ENCODE peak calls at places on chromosomes 2 and 18, in nine cellular contexts. G is HFF-Myc; U is lower leg skin; C is hepatocyte; R is CD8-positive, alpha-beta T cell; Q is neural progenitor cell; F is fibroblast of pulmonary artery; E is choroid plexus epithelial cell; W is adrenal gland. X is an unnamed sample.

GRCh38 chr2:219035942-219036341 is 5.4 kb downstream of the CFAP65 start:
- DNase-seq in G (no peak), U (no peak), R (no peak), C (no peak), W (no peak), E (no peak), F (no peak), Q (no peak), X (no peak)

GRCh38 chr2:144213797-144214196 is 306.1 kb downstream of the ZEB2 start:
- DNase-seq in E (no peak), R (no peak), W (no peak), F (no peak), U (no peak), G (no peak), Q (no peak), C (no peak), X (peak)

GRCh38 chr2:100142393-100142792 is at the start of gene AFF3:
- DNase-seq in G (no peak), E (no peak), Q (no peak), C (no peak), W (no peak), R (peak), U (peak), F (no peak), X (peak)

GRCh38 chr2:148201075-148202004 is 180.4 kb downstream of the MBD5 start:
- DNase-seq in F (peak), G (peak), Q (peak), R (peak), E (peak), U (no peak), C (peak), W (peak), X (peak)

GRCh38 chr2:107068069-107068468 is 182.1 kb upstream of the ST6GAL2 start:
- DNase-seq in W (no peak), R (no peak), U (no peak), G (no peak), C (no peak), E (no peak), F (no peak), Q (no peak), X (no peak)

GRCh38 chr2:71605173-71605641 is 151.8 kb downstream of the DYSF start:
- DNase-seq in Q (peak), C (no peak), W (peak), E (no peak), G (no peak), F (peak), R (no peak), U (peak), X (no peak)

GRCh38 chr2:96824079-96824870 is 8.2 kb downstream of the CNNM3 start:
- DNase-seq in W (no peak), C (peak), F (peak), R (no peak), Q (no peak), U (no peak), E (peak), G (no peak), X (no peak)

GRCh38 chr2:128058114-128058513 is 30.3 kb upstream of the SAP130 start:
- DNase-seq in F (no peak), U (no peak), E (no peak), C (no peak), Q (no peak), G (no peak), R (no peak), W (no peak), X (no peak)

GRCh38 chr18:24112464-24112863 is 26.4 kb upstream of the CABYR start:
- DNase-seq in G (no peak), Q (no peak), C (no peak), W (peak), F (no peak), E (no peak), U (no peak), R (no peak), X (no peak)

GRCh38 chr2:177518754-177519153 is 126.2 kb downstream of the AGPS start:
- DNase-seq in E (no peak), F (no peak), R (no peak), Q (no peak), U (no peak), G (no peak), W (no peak), C (no peak), X (no peak)

GRCh38 chr2:238242731-238243495 is 3.1 kb upstream of the HES6 start:
- DNase-seq in F (peak), C (peak), W (peak), G (no peak), Q (no peak), R (no peak), U (no peak), E (no peak), X (no peak)

GRCh38 chr18:80096032-80096565 is 13.0 kb upstream of the ADNP2 start:
- DNase-seq in Q (no peak), E (no peak), U (no peak), G (no peak), F (no peak), C (no peak), R (no peak), W (no peak), X (no peak)

GRCh38 chr18:4351005-4351404 is 104.1 kb downstream of the DLGAP1 start:
- DNase-seq in R (no peak), Q (no peak), W (no peak), E (no peak), F (no peak), C (no peak), G (no peak), U (no peak), X (no peak)

GRCh38 chr2:9673914-9674481 is 43.2 kb upstream of the YWHAQ start:
- DNase-seq in Q (no peak), G (no peak), U (no peak), R (no peak), E (peak), W (no peak), C (no peak), F (no peak), X (no peak)

GRCh38 chr18:76984193-76985155 is 148.1 kb downstream of the MBP start:
- DNase-seq in C (no peak), R (no peak), U (peak), Q (no peak), E (no peak), W (no peak), G (no peak), F (no peak), X (no peak)

GRCh38 chr2:239290618-239291504 is 110.0 kb downstream of the HDAC4 start:
- DNase-seq in R (no peak), W (peak), E (no peak), F (no peak), G (no peak), U (no peak), Q (peak), C (no peak), X (no peak)

GRCh38 chr2:188726561-188727247 is 247.5 kb upstream of the COL3A1 start:
- DNase-seq in Q (no peak), G (no peak), U (no peak), F (no peak), E (no peak), W (no peak), C (no peak), R (no peak), X (no peak)

GRCh38 chr18:63994783-63995399 is 25.0 kb downstream of the SERPINB8 start:
- DNase-seq in W (peak), G (peak), C (peak), E (peak), U (no peak), Q (peak), R (peak), F (peak), X (peak)

GRCh38 chr18:24153397-24153796 is 14.5 kb downstream of the CABYR start:
- DNase-seq in E (no peak), C (no peak), U (no peak), F (no peak), Q (no peak), G (no peak), R (no peak), W (no peak), X (no peak)

GRCh38 chr2:231709636-231709980 is 1.3 kb downstream of the PTMA start:
- DNase-seq in C (peak), Q (peak), W (peak), R (no peak), F (no peak), E (peak), U (peak), G (no peak), X (peak)

GRCh38 chr18:49591775-49592174 is 29.9 kb downstream of the LIPG start:
- DNase-seq in G (no peak), C (peak), U (no peak), Q (no peak), R (no peak), W (no peak), E (no peak), F (no peak), X (no peak)

GRCh38 chr2:206390181-206390580 is 53.2 kb upstream of the ADAM23 start:
- DNase-seq in F (no peak), C (no peak), U (no peak), W (no peak), Q (no peak), R (no peak), G (no peak), E (no peak), X (no peak)

GRCh38 chr2:200765995-200766660 is 45.6 kb upstream of the BZW1 start:
- DNase-seq in E (no peak), C (no peak), G (no peak), W (no peak), R (no peak), F (peak), Q (no peak), U (no peak), X (no peak)

GRCh38 chr2:164514491-164514890 is 106.8 kb downstream of the GRB14 start:
- DNase-seq in U (no peak), G (no peak), Q (no peak), R (no peak), C (peak), W (no peak), F (peak), E (peak), X (no peak)
- TF ChIP-seq CTCF in U (no peak), G (no peak), Q (no peak), R (no peak), C (no peak), W (no peak), F (no peak), E (no peak), X (no peak)

DNA sequence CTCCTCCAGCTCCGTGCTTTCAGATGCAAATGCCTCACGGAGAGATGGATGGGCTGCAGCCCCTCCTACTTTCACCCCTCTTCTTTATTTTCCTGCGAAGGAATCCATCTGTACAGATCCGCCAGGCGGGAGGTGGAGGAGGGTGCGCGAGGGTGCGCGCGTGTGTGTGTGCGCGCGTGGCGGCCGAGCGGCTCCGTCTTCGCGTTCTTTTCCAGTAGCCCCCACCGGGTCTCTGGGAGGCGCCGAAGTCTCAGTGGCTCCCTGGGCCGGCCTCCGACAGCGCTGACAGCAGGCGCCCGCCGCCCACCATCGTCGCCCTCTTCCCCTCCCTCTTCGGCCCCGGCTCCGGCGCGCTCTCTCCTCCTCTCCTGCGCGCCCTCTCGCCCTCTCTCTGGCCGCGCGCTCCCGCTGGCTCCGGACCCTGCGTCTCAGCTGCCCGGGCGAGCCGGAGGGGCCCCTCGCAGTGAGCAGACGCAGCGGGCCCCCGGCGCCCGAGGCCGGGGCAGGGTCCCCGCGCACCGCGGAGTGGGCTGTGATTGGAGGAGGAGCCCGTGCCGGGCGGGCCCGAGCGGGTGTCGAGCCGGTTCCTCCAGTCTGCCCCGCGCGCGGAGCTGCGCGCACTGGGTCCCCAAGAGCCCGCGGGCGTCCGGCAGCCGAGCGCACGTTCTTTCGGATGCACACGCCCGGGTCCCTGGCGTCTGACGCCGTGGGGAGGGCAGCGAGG is at the start of gene CDH7:
- DNase-seq in F (no peak), U (no peak), W (no peak), E (no peak), Q (peak), C (peak), R (no peak), G (no peak), X (no peak)
- H3K4me3 ChIP-seq in F (no peak), U (peak), W (no peak), E (peak), Q (peak), C (peak), R (no peak), G (no peak), X (no peak)

GRCh38 chr18:36756262-36756661 is 72.5 kb downstream of the TPGS2 start:
- DNase-seq in Q (no peak), E (no peak), F (peak), C (no peak), R (no peak), U (no peak), W (no peak), G (peak), X (no peak)

GRCh38 chr18:36758623-36759022 is 70.2 kb downstream of the TPGS2 start:
- DNase-seq in Q (no peak), C (no peak), W (no peak), U (no peak), R (no peak), E (no peak), G (no peak), F (no peak), X (no peak)

GRCh38 chr18:36759167-36759776 is 69.5 kb downstream of the TPGS2 start:
- DNase-seq in W (no peak), F (no peak), C (no peak), Q (no peak), G (no peak), E (no peak), U (no peak), R (no peak), X (no peak)

GRCh38 chr18:36758001-36758400 is 70.8 kb downstream of the TPGS2 start:
- DNase-seq in G (no peak), C (no peak), Q (no peak), R (no peak), U (no peak), E (no peak), F (no peak), W (no peak), X (no peak)

DNA sequence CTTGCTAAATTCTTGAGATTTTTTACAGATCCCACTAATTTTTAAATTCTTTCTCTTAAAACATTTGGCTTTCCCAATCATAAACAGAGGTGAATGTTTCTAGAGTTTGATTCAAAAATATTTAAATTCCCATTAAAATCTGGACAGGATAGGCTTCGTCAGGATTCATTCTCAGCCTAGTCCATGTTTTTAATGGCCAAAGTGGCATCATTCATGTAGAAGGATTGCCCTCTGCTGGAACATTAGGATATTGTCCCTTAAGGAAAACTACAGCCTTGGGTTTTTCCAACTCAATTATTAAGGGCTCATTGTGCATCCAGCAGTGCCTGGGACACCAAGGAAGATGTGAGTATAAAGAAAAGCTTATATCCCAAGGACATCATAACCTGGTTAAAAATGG is 71.7 kb downstream of the TPGS2 start:
- DNase-seq in R (no peak), E (peak), G (peak), U (no peak), F (peak), W (no peak), C (peak), Q (peak), X (peak)
- TF ChIP-seq CTCF in R (no peak), E (peak), G (peak), U (no peak), F (peak), W (peak), C (peak), Q (peak), X (peak)

GRCh38 chr2:126935774-126936173 is 37.1 kb downstream of the TEX51 start:
- DNase-seq in R (no peak), G (no peak), U (no peak), F (no peak), W (no peak), C (no peak), Q (no peak), E (no peak), X (no peak)
- H3K4me3 ChIP-seq in R (no peak), G (no peak), U (no peak), F (no peak), W (no peak), C (no peak), Q (no peak), E (no peak), X (no peak)

X was measured in GM12865.